ENCODE peak calls at places on chromosome 15, in ten cellular contexts. F is naive thymus-derived CD4-positive, alpha-beta T cell; O is kidney; J is tibial artery; H is CD4-positive, CD25-positive, alpha-beta regulatory T cell; R is CD8-positive, alpha-beta memory T cell; N is gastrocnemius medialis; X is astrocyte; V is adrenal gland; P is GM12878. M is an unnamed sample. For H3K4me1, the result is how much of the 10 kb centered on the place peaks cover.

GRCh38 chr15:29888651-29889050 is 66.4 kb upstream of the TJP1 start:
- DNase-seq in O (no peak), H (no peak), V (no peak), R (no peak), J (no peak), X (peak), P (no peak), F (no peak), N (no peak), M (no peak)

GRCh38 chr15:63044645-63045437 is 2.3 kb downstream of the TPM1 start:
- DNase-seq in J (no peak), H (no peak), P (no peak), V (no peak), F (no peak), R (no peak), O (no peak), X (peak), N (no peak), M (no peak)

GRCh38 chr15:25716414-25717102 is 146.6 kb downstream of the ATP10A start:
- DNase-seq in O (no peak), J (no peak), N (no peak), F (no peak), X (no peak), P (no peak), R (no peak), H (no peak), V (no peak), M (no peak)

GRCh38 chr15:23447107-23447500 is at the start of gene GOLGA6L2:
- DNase-seq in N (no peak), R (no peak), H (no peak), X (no peak), F (no peak), P (no peak), O (no peak), V (peak), J (no peak), M (no peak)

GRCh38 chr15:50426428-50426827 is 2.2 kb downstream of the USP8 start:
- DNase-seq in X (no peak), J (no peak), N (no peak), F (no peak), R (no peak), O (no peak), V (no peak), H (no peak), P (no peak), M (no peak)

GRCh38 chr15:85618956-85619491 is 175.7 kb downstream of the KLHL25 start:
- DNase-seq in P (no peak), V (peak), X (peak), R (peak), H (peak), N (peak), F (no peak), J (peak), O (peak), M (peak)

GRCh38 chr15:45586990-45587860 is at the start of gene BLOC1S6:
- DNase-seq in H (peak), R (peak), F (peak), O (peak), X (peak), V (peak), P (peak), N (peak), J (peak), M (peak)

GRCh38 chr15:67906382-67906781 is 66.5 kb upstream of the RNU6-1 start:
- DNase-seq in P (no peak), H (no peak), V (no peak), X (no peak), J (no peak), F (no peak), R (no peak), N (no peak), O (no peak), M (no peak)

GRCh38 chr15:85615930-85616329 is 178.8 kb downstream of the KLHL25 start:
- DNase-seq in H (no peak), F (no peak), V (no peak), O (no peak), P (no peak), N (no peak), R (no peak), J (no peak), X (no peak), M (no peak)

GRCh38 chr15:62071711-62072308 is 5.0 kb downstream of the C2CD4A start:
- DNase-seq in P (no peak), X (no peak), F (no peak), N (no peak), R (no peak), V (no peak), O (no peak), J (no peak), H (no peak), M (no peak)

GRCh38 chr15:68352401-68353062 is 75.0 kb downstream of the FEM1B start:
- DNase-seq in F (no peak), O (no peak), V (peak), R (no peak), J (peak), N (peak), H (no peak), X (peak), P (peak), M (peak)

GRCh38 chr15:79874242-79874641 is 22.6 kb downstream of the MTHFS start:
- DNase-seq in J (no peak), R (no peak), X (peak), O (no peak), H (no peak), F (no peak), P (no peak), N (no peak), V (no peak), M (no peak)

GRCh38 chr15:61216519-61216918 is 12.6 kb downstream of the RORA start:
- DNase-seq in F (no peak), X (no peak), H (no peak), O (no peak), J (no peak), P (no peak), N (no peak), R (no peak), V (no peak), M (no peak)

GRCh38 chr15:99104788-99105515 is at the start of gene SYNM:
- DNase-seq in V (peak), N (peak), J (peak), O (peak), X (peak), P (no peak), R (no peak), H (no peak), F (no peak), M (peak)

GRCh38 chr15:29820802-29821160 is 1.5 kb downstream of the TJP1 start:
- DNase-seq in V (no peak), X (no peak), R (no peak), N (no peak), J (no peak), F (no peak), H (no peak), P (no peak), O (no peak), M (no peak)

GRCh38 chr15:56528136-56528535 is 63.2 kb upstream of the MNS1 start:
- DNase-seq in H (no peak), J (no peak), R (no peak), P (no peak), F (no peak), X (no peak), O (no peak), V (no peak), N (no peak), M (no peak)

GRCh38 chr15:22262613-22263020 is 182.3 kb downstream of the OR4M2 start:
- DNase-seq in J (peak), H (peak), N (no peak), P (no peak), X (no peak), V (peak), O (peak), F (no peak), R (no peak), M (peak)

GRCh38 chr15:98614681-98615080 is 33.7 kb upstream of the IGF1R start:
- DNase-seq in R (no peak), O (no peak), N (no peak), F (no peak), J (no peak), H (no peak), X (no peak), V (no peak), P (no peak), M (no peak)

GRCh38 chr15:95946241-95946640 is 384.3 kb upstream of the NR2F2 start:
- DNase-seq in H (no peak), X (no peak), V (no peak), O (no peak), P (no peak), J (no peak), R (no peak), N (no peak), F (no peak), M (no peak)

GRCh38 chr15:96412919-96413231 is 82.4 kb downstream of the NR2F2 start:
- DNase-seq in H (no peak), F (no peak), P (no peak), X (no peak), N (no peak), J (no peak), V (no peak), O (no peak), R (no peak), M (no peak)

GRCh38 chr15:63940956-63941620 is 105.2 kb downstream of the DAPK2 start:
- DNase-seq in F (no peak), O (no peak), H (no peak), R (no peak), N (no peak), X (no peak), V (peak), P (no peak), J (no peak), M (no peak)

GRCh38 chr15:31459011-31459748 is 132.5 kb downstream of the KLF13 start:
- DNase-seq in X (no peak), V (no peak), O (no peak), F (no peak), P (peak), N (no peak), H (no peak), J (no peak), R (no peak), M (no peak)

GRCh38 chr15:87582169-87582568 is 674.4 kb downstream of the NTRK3 start:
- DNase-seq in R (no peak), H (no peak), X (no peak), J (no peak), F (no peak), O (no peak), V (no peak), N (no peak), P (no peak), M (no peak)

GRCh38 chr15:99403597-99403996 is 152.3 kb downstream of the LRRC28 start:
- DNase-seq in O (no peak), J (no peak), X (no peak), R (no peak), P (no peak), N (no peak), F (no peak), H (no peak), V (no peak), M (no peak)

GRCh38 chr15:76935620-76936019 is 4.1 kb downstream of the RCN2 start:
- DNase-seq in J (no peak), N (no peak), X (no peak), O (no peak), F (no peak), P (peak), V (no peak), H (no peak), R (no peak), M (no peak)

DNA sequence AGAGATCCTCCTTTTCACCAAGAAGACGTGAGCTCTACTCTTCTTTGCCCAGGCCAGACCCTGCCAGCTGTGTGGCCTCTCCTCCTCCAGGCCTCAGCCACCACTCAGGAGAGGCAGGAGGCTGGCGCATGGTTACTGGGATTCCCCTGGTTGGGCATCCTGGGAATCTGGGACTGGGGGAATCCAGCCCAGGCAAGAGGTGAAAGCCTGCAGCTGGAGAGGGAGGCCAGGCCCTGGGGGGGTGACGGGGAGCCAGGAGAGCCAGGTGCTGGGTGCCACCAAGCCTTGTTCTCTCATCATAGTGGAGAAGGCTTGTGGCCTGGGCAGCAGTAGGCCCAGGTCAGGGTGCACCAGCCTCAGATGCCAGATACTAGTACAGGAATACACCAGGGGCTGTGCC is 6.2 kb downstream of the CCDC9B start:
- DNase-seq in P (no peak), X (no peak), V (no peak), O (peak), J (no peak), F (no peak), R (no peak), H (no peak), N (no peak), M (no peak)
- H3K27ac ChIP-seq in P (no peak), X (no peak), V (peak), O (peak), J (peak), F (no peak), R (peak), H (no peak), N (peak), M (peak)

DNA sequence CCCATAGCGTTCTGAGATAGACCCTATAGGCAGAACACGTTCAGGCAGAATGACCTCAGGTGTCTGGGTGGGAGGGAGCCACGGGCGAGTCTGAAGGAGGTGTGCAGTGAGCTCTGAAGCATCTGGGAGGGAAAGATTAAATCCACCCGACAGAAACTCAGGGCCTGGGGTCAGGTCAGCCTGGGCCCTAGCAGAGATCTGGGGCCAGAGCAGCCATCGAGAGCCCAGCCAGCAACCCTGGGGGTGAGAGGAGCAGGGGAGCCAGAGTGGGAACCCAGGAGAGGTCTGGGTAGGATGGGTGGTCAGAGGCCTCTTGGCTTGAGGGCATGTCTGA is 22.1 kb downstream of the SNX33 start:
- DNase-seq in N (no peak), X (no peak), P (no peak), O (no peak), F (no peak), V (no peak), J (no peak), R (no peak), H (no peak), M (no peak)
- H3K4me1 ChIP-seq in N (half or more), X (half or more), P (under half), O (under half), F (under half), V (under half), J (half or more), R (under half), H (under half), M (under half)

GRCh38 chr15:73683624-73684536 is at the start of gene CD276:
- DNase-seq in P (no peak), N (peak), R (no peak), H (no peak), O (peak), F (no peak), V (peak), J (peak), X (peak), M (peak)
- H3K27ac ChIP-seq in P (no peak), N (peak), R (no peak), H (no peak), O (peak), F (no peak), V (peak), J (peak), X (peak), M (peak)

GRCh38 chr15:90211440-90212168 is 10.5 kb downstream of the SEMA4B start:
- DNase-seq in R (no peak), V (no peak), H (no peak), O (peak), N (no peak), P (no peak), X (peak), F (no peak), J (no peak), M (peak)

GRCh38 chr15:90213818-90214204 is 12.7 kb downstream of the SEMA4B start:
- DNase-seq in R (no peak), P (no peak), F (no peak), O (no peak), V (no peak), X (no peak), N (no peak), J (no peak), H (no peak), M (no peak)

GRCh38 chr15:90211009-90211408 is 9.9 kb downstream of the SEMA4B start:
- DNase-seq in X (no peak), F (no peak), P (no peak), V (no peak), O (no peak), J (no peak), R (no peak), H (no peak), N (no peak), M (no peak)

GRCh38 chr15:90213123-90213817 is 12.1 kb downstream of the SEMA4B start:
- DNase-seq in H (no peak), V (no peak), N (no peak), F (no peak), R (no peak), X (no peak), J (no peak), O (no peak), P (no peak), M (no peak)

DNA sequence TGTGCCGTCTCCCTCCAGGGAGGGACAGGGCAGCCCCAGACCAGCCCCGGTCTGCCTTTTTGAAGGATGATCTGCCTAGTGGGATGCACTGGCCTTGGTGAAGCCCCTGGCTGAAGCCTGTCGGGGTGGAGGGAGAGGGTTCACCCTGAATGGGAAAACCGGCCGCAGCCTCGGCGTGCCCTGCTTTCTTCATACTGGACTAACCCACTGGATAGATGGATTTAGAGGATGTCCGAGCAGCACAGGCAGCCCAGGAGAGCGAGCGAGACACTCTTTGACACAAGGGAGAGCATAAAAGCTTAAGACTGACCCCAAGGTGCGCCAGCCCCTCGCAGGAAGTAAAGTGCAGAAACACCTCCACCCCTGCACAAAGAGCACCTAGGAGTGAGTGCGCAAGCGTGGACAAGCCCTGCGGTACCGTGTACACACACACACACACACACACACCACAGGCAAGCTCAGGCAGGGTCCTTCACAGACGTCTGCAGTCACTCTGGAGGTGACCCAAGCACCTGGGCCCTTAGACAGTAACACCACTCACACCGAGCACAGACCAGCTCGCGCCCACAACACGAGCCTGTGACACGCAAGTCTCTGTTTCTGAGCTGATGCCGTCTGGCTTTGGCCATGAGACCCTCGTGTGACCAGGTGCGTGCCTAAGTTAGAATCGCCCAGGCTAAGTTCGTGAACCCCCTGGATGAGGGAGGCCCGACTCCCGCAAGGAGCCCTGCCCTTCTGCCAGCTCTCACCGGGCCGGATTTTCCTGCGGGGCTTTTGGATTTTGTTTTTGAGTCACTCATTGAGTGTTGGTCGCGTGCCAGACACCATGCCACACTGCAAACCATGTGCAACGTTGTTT is 11.3 kb downstream of the SEMA4B start:
- DNase-seq in R (no peak), X (no peak), V (peak), H (no peak), P (no peak), F (no peak), O (peak), J (no peak), N (no peak), M (peak)
- H3K4me1 ChIP-seq in R (under half), X (under half), V (under half), H (under half), P (under half), F (under half), O (under half), J (under half), N (under half), M (under half)

GRCh38 chr15:70643106-70643782 is 120.1 kb downstream of the UACA start:
- DNase-seq in X (no peak), H (no peak), V (no peak), O (no peak), J (no peak), P (no peak), N (no peak), R (no peak), F (no peak), M (no peak)

GRCh38 chr15:70646169-70646568 is 117.2 kb downstream of the UACA start:
- DNase-seq in V (no peak), F (no peak), P (no peak), R (no peak), J (no peak), H (no peak), O (no peak), N (no peak), X (no peak), M (no peak)

GRCh38 chr15:70647396-70647795 is 116.0 kb downstream of the UACA start:
- DNase-seq in P (no peak), H (no peak), N (no peak), R (no peak), O (no peak), V (no peak), X (no peak), F (no peak), J (no peak), M (no peak)

DNA sequence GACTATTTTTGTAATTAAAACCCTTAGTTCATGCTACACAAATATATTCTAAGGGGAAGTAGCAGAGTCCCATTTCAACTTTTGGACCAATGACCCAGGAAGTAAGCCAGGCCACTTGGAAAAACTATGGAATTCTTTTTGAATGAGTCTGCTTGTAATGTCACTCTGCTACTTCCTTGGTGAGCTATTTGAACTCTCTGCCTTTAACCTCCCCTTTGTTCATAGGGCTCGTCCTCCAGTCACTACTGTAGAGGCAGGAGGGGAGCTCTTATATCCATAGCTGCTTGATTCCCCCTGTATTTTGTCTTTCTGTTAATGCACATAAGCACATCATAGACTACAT is 119.6 kb downstream of the UACA start:
- DNase-seq in V (no peak), O (no peak), N (no peak), H (no peak), F (no peak), J (no peak), X (peak), P (no peak), R (no peak), M (no peak)
- H3K27ac ChIP-seq in V (no peak), O (no peak), N (no peak), H (no peak), F (no peak), J (no peak), X (no peak), P (no peak), R (no peak), M (no peak)

GRCh38 chr15:74328331-74329056 is 39.0 kb downstream of the CYP11A1 start:
- DNase-seq in V (no peak), H (no peak), R (no peak), X (no peak), J (no peak), P (no peak), F (no peak), O (no peak), N (no peak), M (no peak)
- H3K4me1 ChIP-seq in V (under half), H (under half), R (under half), X (under half), J (under half), P (under half), F (under half), O (under half), N (under half), M (under half)

DNA sequence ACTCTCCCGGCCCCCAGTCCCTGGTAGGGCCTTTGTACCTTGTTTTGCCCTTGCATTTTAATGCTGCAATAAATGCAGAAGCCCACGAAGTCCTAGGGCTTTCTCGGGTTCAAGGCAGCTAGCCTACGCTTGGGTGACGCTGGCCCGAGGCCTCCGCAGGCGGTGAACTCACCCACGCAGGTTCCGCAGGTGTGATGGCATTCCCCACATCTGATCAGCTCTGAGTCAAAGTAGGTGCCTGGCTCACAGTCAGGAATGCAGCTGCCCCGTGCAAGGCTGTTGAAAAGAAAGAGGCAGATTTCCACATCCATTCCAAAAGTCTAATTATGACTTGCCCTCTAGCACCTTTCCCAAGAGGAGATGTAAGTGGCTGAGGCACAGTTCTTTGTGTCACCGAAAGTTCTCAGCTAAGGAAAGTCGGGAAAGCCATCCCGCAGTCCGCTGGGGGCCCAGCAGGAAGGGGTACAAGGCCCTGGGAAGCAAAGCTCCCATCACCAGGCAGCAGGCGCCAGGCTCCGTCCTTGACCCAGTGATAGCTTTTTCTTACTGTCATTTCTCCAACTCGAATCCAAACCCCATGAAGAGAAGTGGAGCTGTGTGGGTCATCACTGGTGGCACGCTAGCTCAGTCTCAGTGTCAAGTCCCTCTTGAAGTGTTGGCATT is 23.2 kb upstream of the SNRPA1 start:
- DNase-seq in V (no peak), F (no peak), P (no peak), J (no peak), N (no peak), O (no peak), R (no peak), X (no peak), H (no peak), M (no peak)
- H3K27ac ChIP-seq in V (no peak), F (no peak), P (no peak), J (no peak), N (no peak), O (no peak), R (no peak), X (no peak), H (no peak), M (no peak)